ENCODE peak calls at places on chromosomes 1 and 21, in six cellular contexts. C is endothelial cell of umbilical vein; R is right lobe of liver; S is adrenal gland; L is NCI-H2029 treated with DMSO at 0.1 percent for 48 hours; W is activated CD8-positive, alpha-beta memory T cell treated with anti-CD3 and anti-CD28 coated beads for 4 hours. A is an unnamed sample.

GRCh38 chr1:156165083-156165482 is 11.7 kb downstream of the SEMA4A start:
- DNase-seq in C (no peak), R (no peak), S (no peak), L (no peak), W (no peak), A (peak; percentile 39)

GRCh38 chr21:14366998-14367397 is 15.9 kb downstream of the HSPA13 start:
- DNase-seq in C (no peak), R (no peak), S (no peak), L (no peak), W (no peak), A (no peak)

GRCh38 chr1:10380594-10381275 is 18.1 kb upstream of the PGD start:
- DNase-seq in C (no peak), R (no peak), S (no peak), L (no peak), W (no peak), A (peak; percentile 81)

GRCh38 chr1:24551290-24551859 is 4.5 kb upstream of the NCMAP start:
- DNase-seq in C (no peak), R (no peak), S (no peak), L (no peak), W (no peak), A (no peak)

GRCh38 chr1:66271216-66271903 is 262.6 kb upstream of the SGIP1 start:
- DNase-seq in C (peak; percentile 98), R (peak; percentile 65), S (peak; percentile 86), L (peak; percentile 33), W (no peak), A (peak; percentile 98)

GRCh38 chr1:89739013-89739843 is 81.6 kb upstream of the LRRC8D start:
- DNase-seq in C (no peak), R (no peak), S (peak; percentile 50), L (no peak), W (no peak), A (no peak)

GRCh38 chr1:2179283-2180013 is 15.1 kb downstream of the FAAP20 start:
- DNase-seq in C (no peak), R (no peak), S (no peak), L (no peak), W (no peak), A (no peak)

GRCh38 chr1:25890249-25891034 is 14.9 kb upstream of the PAQR7 start:
- DNase-seq in C (no peak), R (no peak), S (no peak), L (no peak), W (no peak), A (no peak)

GRCh38 chr1:27940297-27940696 is 5.5 kb downstream of the SMPDL3B start:
- DNase-seq in C (peak; percentile 44), R (peak; percentile 64), S (peak; percentile 60), L (no peak), W (peak; percentile 34), A (peak; percentile 68)

GRCh38 chr1:78237364-78237916 is 191.7 kb downstream of the GIPC2 start:
- DNase-seq in C (no peak), R (no peak), S (no peak), L (no peak), W (no peak), A (no peak)

GRCh38 chr1:183572721-183573120 is 17.5 kb downstream of the NCF2 start:
- DNase-seq in C (no peak), R (no peak), S (no peak), L (no peak), W (no peak), A (no peak)

GRCh38 chr1:6275826-6276764 is 15.2 kb upstream of the GPR153 start:
- DNase-seq in C (no peak), R (no peak), S (peak; percentile 18), L (no peak), W (no peak), A (no peak)

GRCh38 chr1:198904356-198904755 is 265.5 kb downstream of the PTPRC start:
- DNase-seq in C (no peak), R (no peak), S (no peak), L (no peak), W (no peak), A (peak; percentile 55)

GRCh38 chr1:236800623-236801022 is 5.5 kb downstream of the MTR start:
- DNase-seq in C (no peak), R (no peak), S (no peak), L (no peak), W (no peak), A (no peak)

GRCh38 chr1:10048601-10049000 is 15.8 kb downstream of the UBE4B start:
- DNase-seq in C (no peak), R (no peak), S (no peak), L (no peak), W (no peak), A (no peak)

A was measured in lung microvascular endothelial cell.